ENCODE peak calls at places on chromosomes 6 and 20, in seven cellular contexts. N is DMS 273 treated with DMSO at 0.1 percent for 48 hours; Y is activated naive CD4-positive, alpha-beta T cell treated with anti-CD3 and anti-CD28 coated beads, Interleukin-2, amount 10 ng/mL, durations not matched to agents 7 days and 5 days; J is HEK293T; K is GM04503; C is dorsolateral prefrontal cortex; U is stimulated activated CD8-positive, alpha-beta memory T cell treated with anti-CD3 and anti-CD28 coated beads, Interleukin-7, amount 100 ng/mL, for 48 hours. A is an unnamed sample.

GRCh38 chr6:11710968-11711643 is 67.5 kb downstream of the ADTRP start:
- DNase-seq in N (no peak), Y (no peak), J (no peak), K (no peak), C (peak; percentile 43), U (no peak), A (no peak)

GRCh38 chr6:43723737-43724295 is 36.2 kb upstream of the MRPS18A start:
- DNase-seq in N (peak; percentile 51), Y (peak; percentile 84), J (peak; percentile 81), K (no peak), C (peak; percentile 14), U (peak; percentile 64), A (peak; percentile 79)

GRCh38 chr20:51750037-51750769 is 18.0 kb downstream of the ATP9A start:
- DNase-seq in N (peak; percentile 67), Y (no peak), J (no peak), K (peak; percentile 83), C (peak; percentile 65), U (no peak), A (peak; percentile 66)

GRCh38 chr6:159042003-159042823 is 2.6 kb downstream of the TAGAP start:
- DNase-seq in N (peak; percentile 63), Y (peak; percentile 83), J (peak; percentile 83), K (no peak), C (peak; percentile 35), U (peak; percentile 60), A (peak; percentile 89)

GRCh38 chr6:126959765-126960164 is 158.7 kb upstream of the RSPO3 start:
- DNase-seq in N (no peak), Y (no peak), J (no peak), K (no peak), C (no peak), U (no peak), A (no peak)

GRCh38 chr6:134466751-134467525 is 149.0 kb upstream of the SGK1 start:
- DNase-seq in N (no peak), Y (no peak), J (no peak), K (no peak), C (no peak), U (no peak), A (no peak)

GRCh38 chr20:36305602-36306556 is at the start of gene DLGAP4:
- DNase-seq in N (no peak), Y (no peak), J (peak; percentile 48), K (no peak), C (no peak), U (no peak), A (peak; percentile 45)

GRCh38 chr20:373171-373890 is 7.2 kb upstream of the TRIB3 start:
- DNase-seq in N (no peak), Y (no peak), J (peak; percentile 33), K (peak; percentile 29), C (no peak), U (no peak), A (peak; percentile 42)

GRCh38 chr6:105646391-105646867 is 243.5 kb upstream of the PREP start:
- DNase-seq in N (no peak), Y (peak; percentile 53), J (no peak), K (no peak), C (no peak), U (peak; percentile 43), A (no peak)

GRCh38 chr20:41228858-41229257 is 88.7 kb downstream of the ZHX3 start:
- DNase-seq in N (peak; percentile 29), Y (no peak), J (no peak), K (no peak), C (no peak), U (no peak), A (no peak)

GRCh38 chr20:35395728-35396127 is 16.0 kb downstream of the UQCC1 start:
- DNase-seq in N (no peak), Y (no peak), J (no peak), K (peak; percentile 76), C (no peak), U (no peak), A (no peak)

GRCh38 chr6:128114164-128114563 is 213.3 kb upstream of the THEMIS start:
- DNase-seq in N (no peak), Y (no peak), J (no peak), K (no peak), C (no peak), U (no peak), A (no peak)

GRCh38 chr6:42694586-42694985 is 27.8 kb downstream of the PRPH2 start:
- DNase-seq in N (no peak), Y (no peak), J (no peak), K (peak; percentile 87), C (no peak), U (no peak), A (no peak)

GRCh38 chr20:46088409-46089075 is 1.2 kb downstream of the NCOA5 start:
- DNase-seq in N (no peak), Y (no peak), J (peak; percentile 16), K (no peak), C (no peak), U (no peak), A (peak; percentile 47)

GRCh38 chr6:44036196-44036595 is 91.1 kb downstream of the MRPL14 start:
- DNase-seq in N (no peak), Y (no peak), J (no peak), K (no peak), C (no peak), U (no peak), A (no peak)

GRCh38 chr6:85912582-85912981 is 269.9 kb upstream of the SYNCRIP start:
- DNase-seq in N (no peak), Y (no peak), J (no peak), K (no peak), C (no peak), U (no peak), A (no peak)

GRCh38 chr6:142384455-142385332 is 82.9 kb downstream of the ADGRG6 start:
- DNase-seq in N (no peak), Y (no peak), J (no peak), K (peak; percentile 69), C (no peak), U (no peak), A (peak; percentile 18)

GRCh38 chr6:144468709-144469108 is 183.6 kb downstream of the UTRN start:
- DNase-seq in N (no peak), Y (peak; percentile 27), J (no peak), K (no peak), C (no peak), U (no peak), A (no peak)

A was measured in left kidney.